ENCODE peak calls at places on chromosomes 4 and X, in six cellular contexts. T is astrocyte, H is spleen, V is upper lobe of left lung, G is IMR-90, Q is adrenal gland. W is an unnamed sample.

GRCh38 chr4:128560754-128561495 is 248.6 kb upstream of the JADE1 start:
- DNase-seq in T (no peak), H (no peak), V (no peak), G (peak), Q (no peak), W (no peak)

GRCh38 chrX:101550825-101551767 is 749 bp downstream of the ARMCX1 start:
- DNase-seq in T (peak), H (no peak), V (peak), G (peak), Q (peak), W (peak)

GRCh38 chr4:148376151-148376550 is 66.1 kb downstream of the NR3C2 start:
- DNase-seq in T (peak), H (no peak), V (no peak), G (peak), Q (peak), W (peak)

GRCh38 chrX:129720741-129721140 is 18.0 kb upstream of the XPNPEP2 start:
- DNase-seq in T (no peak), H (no peak), V (no peak), G (no peak), Q (no peak), W (no peak)

GRCh38 chr4:129240816-129241215 is 144.9 kb downstream of the C4orf33 start:
- DNase-seq in T (peak), H (no peak), V (no peak), G (no peak), Q (no peak), W (peak)

GRCh38 chr4:40299126-40299525 is 36.0 kb upstream of the CHRNA9 start:
- DNase-seq in T (no peak), H (no peak), V (no peak), G (no peak), Q (no peak), W (no peak)

GRCh38 chr4:159547645-159548308 is 444.9 kb downstream of the RAPGEF2 start:
- DNase-seq in T (peak), H (no peak), V (no peak), G (no peak), Q (no peak), W (no peak)

GRCh38 chr4:176879370-176880116 is 86.8 kb upstream of the VEGFC start:
- DNase-seq in T (no peak), H (no peak), V (no peak), G (peak), Q (no peak), W (no peak)

GRCh38 chr4:69727924-69728323 is 32.5 kb downstream of the SULT1B1 start:
- DNase-seq in T (no peak), H (no peak), V (no peak), G (no peak), Q (no peak), W (no peak)

GRCh38 chrX:38484607-38485498 is 76.5 kb upstream of the TSPAN7 start:
- DNase-seq in T (no peak), H (no peak), V (peak), G (no peak), Q (no peak), W (no peak)

W was measured in NCI-H1105 treated with DMSO at 0.1 percent for 48 hours.